ENCODE peak calls at places on chromosomes 4 and X, in seven cellular contexts. B is IMR-90, S is upper lobe of left lung, Q is HepG2, W is tibial nerve, L is sigmoid colon, X is H1. I is an unnamed sample.

GRCh38 chr4:181528570-181529184 is 714.5 kb upstream of the TENM3 start:
- DNase-seq in B (peak; percentile 73), L (no peak), W (no peak), X (peak; percentile 68), Q (peak; percentile 56), S (no peak), I (no peak)

GRCh38 chr4:121182296-121182695 is 18.2 kb upstream of the TNIP3 start:
- DNase-seq in Q (no peak), L (no peak), W (no peak), B (peak; percentile 33), S (no peak), X (no peak), I (no peak)

GRCh38 chrX:48787809-48788471 is 1.6 kb downstream of the GATA1 start:
- DNase-seq in W (no peak), S (no peak), L (no peak), B (no peak), Q (no peak), X (no peak), I (no peak)

GRCh38 chrX:8323356-8323755 is 141.3 kb upstream of the VCX3B start:
- DNase-seq in Q (no peak), S (no peak), L (no peak), B (no peak), X (no peak), W (no peak), I (no peak)

GRCh38 chr4:59200992-59201391 is 1999.1 kb upstream of the ADGRL3 start:
- DNase-seq in X (no peak), W (no peak), L (no peak), S (no peak), Q (no peak), B (no peak), I (no peak)

GRCh38 chrX:26651755-26652154 is 435.8 kb downstream of the MAGEB5 start:
- DNase-seq in W (no peak), L (no peak), B (no peak), S (no peak), Q (no peak), X (no peak), I (no peak)

GRCh38 chr4:160026720-160027119 is 923.8 kb downstream of the RAPGEF2 start:
- DNase-seq in W (no peak), S (no peak), B (no peak), Q (no peak), L (no peak), X (no peak), I (no peak)

GRCh38 chrX:38806054-38806389 is 4.8 kb downstream of the MID1IP1 start:
- DNase-seq in L (no peak), B (no peak), X (no peak), W (no peak), Q (no peak), S (no peak), I (no peak)

GRCh38 chrX:42694260-42694815 is 83.6 kb downstream of the PPP1R2C start:
- DNase-seq in W (no peak), S (no peak), Q (no peak), L (no peak), X (no peak), B (no peak), I (no peak)

GRCh38 chr4:74235135-74235534 is 73.1 kb upstream of the EPGN start:
- DNase-seq in L (no peak), B (no peak), X (no peak), Q (no peak), W (no peak), S (no peak), I (no peak)

GRCh38 chr4:74228691-74229640 is 71.0 kb downstream of the MTHFD2L start:
- DNase-seq in W (peak; percentile 25), S (no peak), X (peak; percentile 49), Q (peak; percentile 58), B (peak; percentile 67), L (peak; percentile 71), I (peak; percentile 1)

GRCh38 chr4:74230902-74231499 is 73.1 kb downstream of the MTHFD2L start:
- DNase-seq in W (no peak), Q (no peak), L (no peak), S (no peak), B (peak; percentile 56), X (no peak), I (no peak)
- TF ChIP-seq POLR2A in W (no peak), Q (no peak), L (no peak), S (no peak), B (no peak), X (no peak), I (no peak)

DNA sequence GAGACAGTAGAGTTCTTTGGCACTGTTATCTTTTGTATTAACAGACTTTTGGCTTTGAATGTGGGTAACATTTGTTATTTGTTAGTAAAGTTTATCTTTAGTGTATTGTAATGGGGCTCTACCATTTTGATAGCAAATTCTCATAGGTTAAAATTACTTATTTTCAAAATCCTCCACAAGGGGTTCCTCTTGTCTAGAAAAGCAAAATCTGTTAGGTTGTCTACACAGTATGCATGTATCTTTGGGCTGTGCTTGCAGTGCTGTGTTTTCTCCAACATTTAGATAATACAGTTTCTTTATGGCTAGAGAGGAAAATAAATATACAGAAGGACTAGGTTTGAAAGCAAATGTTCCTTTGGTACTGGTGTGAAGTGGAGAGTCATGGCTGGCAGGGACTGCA is 40.2 kb downstream of the POLR2B start:
- DNase-seq in L (no peak), W (no peak), B (peak; percentile 19), S (no peak), Q (no peak), X (no peak), I (no peak)
- H3K36me3 ChIP-seq in L (peaks cover 16% of the 10 kb centered on the region), W (peaks cover 90% of the 10 kb centered on the region), B (peaks cover 33% of the 10 kb centered on the region), S (peaks cover 20% of the 10 kb centered on the region), Q (peaks cover 76% of the 10 kb centered on the region), X (peaks cover 85% of the 10 kb centered on the region), I (peaks cover 19% of the 10 kb centered on the region)

GRCh38 chr4:75968084-75968483 is 22.7 kb downstream of the SDAD1 start:
- DNase-seq in W (no peak), Q (no peak), B (no peak), X (no peak), L (no peak), S (no peak), I (no peak)

DNA sequence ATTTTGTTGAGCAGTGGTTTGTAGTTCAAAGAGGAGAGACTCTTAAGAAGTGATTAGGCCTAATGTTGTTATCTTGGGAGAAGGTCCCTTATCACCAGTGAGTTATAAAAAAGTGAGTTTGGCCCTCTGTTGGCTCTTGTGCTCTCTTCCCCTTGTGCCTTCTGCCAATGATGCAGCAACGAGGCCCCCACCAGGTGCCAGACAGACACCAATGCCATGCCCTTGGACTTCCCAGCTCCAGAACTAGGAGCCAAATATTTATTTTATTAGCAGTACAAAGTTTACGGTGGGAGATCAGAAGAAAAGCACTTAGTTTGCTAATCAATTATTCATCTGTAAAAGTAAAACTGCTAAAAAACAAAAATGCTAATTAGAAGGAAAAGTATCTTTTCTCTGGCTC is 22.7 kb upstream of the NAAA start:
- DNase-seq in S (no peak), L (no peak), Q (no peak), W (no peak), B (no peak), X (no peak), I (no peak)
- H3K4me3 ChIP-seq in S (no peak overlapping the region), L (no peak overlapping the region), Q (no peak overlapping the region), W (no peak overlapping the region), B (no peak overlapping the region), X (no peak overlapping the region), I (no peak overlapping the region)

GRCh38 chr4:1737666-1738065 is 16.3 kb downstream of the TACC3 start:
- DNase-seq in S (peak; percentile 69), L (no peak), W (no peak), Q (no peak), B (no peak), X (no peak), I (no peak)

GRCh38 chr4:1738410-1738809 is 17.1 kb downstream of the TACC3 start:
- DNase-seq in L (no peak), B (no peak), W (no peak), S (no peak), X (no peak), Q (no peak), I (no peak)

GRCh38 chr4:1740021-1740545 is 18.8 kb downstream of the TACC3 start:
- DNase-seq in W (no peak), B (no peak), L (no peak), X (no peak), S (peak; percentile 61), Q (no peak), I (no peak)

GRCh38 chr4:1741208-1741607 is 19.9 kb downstream of the TACC3 start:
- DNase-seq in X (no peak), S (peak; percentile 56), B (no peak), L (no peak), W (no peak), Q (no peak), I (no peak)

GRCh38 chr4:1739358-1739757 is 18.0 kb downstream of the TACC3 start:
- DNase-seq in L (no peak), Q (no peak), W (no peak), X (no peak), S (peak; percentile 71), B (no peak), I (no peak)
- TF ChIP-seq POLR2A in L (no peak), Q (no peak), W (no peak), X (no peak), S (no peak), B (no peak), I (no peak)

DNA sequence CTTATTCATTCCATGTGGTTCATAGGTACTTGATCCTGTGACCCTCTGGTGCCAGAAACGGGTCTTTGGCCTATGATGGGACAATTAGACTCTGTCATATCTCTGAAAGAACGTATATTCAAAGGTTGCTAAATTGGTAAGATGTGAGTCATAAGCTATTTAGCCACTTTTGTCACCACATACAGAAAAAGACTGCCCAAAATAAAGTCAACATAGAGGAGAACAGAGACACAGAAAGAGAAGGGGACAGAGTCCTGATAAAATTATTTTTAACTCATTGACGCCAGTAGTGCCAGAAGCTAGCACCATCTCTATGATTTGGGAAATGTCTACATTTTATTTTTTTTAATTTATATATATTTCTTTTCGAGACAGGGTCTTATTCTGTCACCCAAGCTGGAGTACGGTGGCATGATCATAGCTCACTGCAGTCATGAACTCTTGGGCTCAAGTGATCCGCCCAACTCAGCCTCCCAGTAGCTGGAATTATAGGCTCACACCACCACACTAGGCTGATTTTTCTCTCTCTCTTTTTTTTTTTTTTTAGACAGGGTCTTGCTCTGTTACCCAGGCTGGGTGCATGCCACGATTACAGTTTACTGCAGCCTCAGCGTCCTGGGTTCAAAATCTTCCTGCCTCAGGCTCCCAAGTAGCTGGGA is 92.1 kb upstream of the COX18 start:
- DNase-seq in L (no peak), X (no peak), B (no peak), S (no peak), Q (no peak), W (no peak), I (no peak)
- H3K36me3 ChIP-seq in L (no peaks in the 10 kb centered on the region), X (peaks cover 35% of the 10 kb centered on the region), B (peaks cover 17% of the 10 kb centered on the region), S (peaks cover 5% of the 10 kb centered on the region), Q (peaks cover 76% of the 10 kb centered on the region), W (peaks cover 69% of the 10 kb centered on the region), I (no peaks in the 10 kb centered on the region)

DNA sequence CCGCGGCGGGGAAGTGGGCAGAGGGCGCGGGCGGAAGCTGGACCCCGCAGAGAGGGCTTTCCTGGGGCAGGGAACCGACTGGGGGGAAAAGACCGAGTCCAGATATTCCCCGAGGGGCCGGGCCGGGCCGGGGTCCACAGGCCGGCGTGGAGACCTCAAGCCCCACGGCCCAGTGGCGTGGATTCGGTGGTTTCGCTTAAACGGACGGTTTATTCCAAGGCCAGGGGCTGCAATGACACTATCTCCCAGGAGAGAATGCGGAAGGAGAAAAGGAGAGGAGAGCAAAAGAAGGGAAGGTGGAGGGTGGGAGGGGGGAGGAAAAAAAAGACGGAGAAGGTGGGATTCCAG is 10.8 kb downstream of the ARX start:
- DNase-seq in Q (no peak), L (no peak), W (no peak), S (peak; percentile 45), X (no peak), B (no peak), I (no peak)
- H3K4me3 ChIP-seq in Q (no peak overlapping the region), L (peak overlapping the region; percentile 32), W (no peak overlapping the region), S (no peak overlapping the region), X (peak overlapping the region; percentile 10), B (peak overlapping the region; percentile 14), I (peak overlapping the region; percentile 46)

I was measured in esophagus squamous epithelium.